ENCODE peak calls at places on chromosomes 4 and X, in nine cellular contexts. P is heart right ventricle; Z is CD8-positive, alpha-beta T cell; F is left ventricle myocardium inferior; V is psoas muscle; H is heart left ventricle; S is endodermal cell; B is NT2/D1; Y is PC-3. D is an unnamed sample. For H3K4me1, the result is how much of the 10 kb centered on the place peaks cover.

GRCh38 chrX:107714196-107714811 is 61.3 kb downstream of the TSC22D3 start:
- DNase-seq in Z (no peak), Y (no peak), F (no peak), P (no peak), S (peak), B (no peak), V (peak), H (no peak), D (peak)

GRCh38 chr4:109506890-109507289 is 53.2 kb upstream of the MCUB start:
- DNase-seq in Y (peak), V (no peak), P (no peak), B (no peak), H (no peak), Z (no peak), F (no peak), S (no peak), D (no peak)

GRCh38 chr4:170854097-170854496 is 764.3 kb upstream of the AADAT start:
- DNase-seq in Y (no peak), S (no peak), B (no peak), H (no peak), F (no peak), P (no peak), V (no peak), Z (no peak), D (no peak)

GRCh38 chr4:77158487-77158861 is 1.5 kb downstream of the CCNG2 start:
- DNase-seq in P (no peak), V (no peak), Z (peak), Y (peak), F (no peak), B (no peak), S (no peak), H (no peak), D (no peak)

GRCh38 chr4:100190643-100191600 is 654 bp upstream of the DDIT4L start:
- DNase-seq in Y (no peak), Z (no peak), F (no peak), P (no peak), S (peak), H (no peak), B (no peak), V (peak), D (peak)

GRCh38 chrX:30892591-30892990 is 3.5 kb upstream of the TAB3 start:
- DNase-seq in Z (no peak), B (no peak), Y (peak), V (no peak), H (no peak), S (no peak), F (no peak), P (no peak), D (no peak)

GRCh38 chr4:55395529-55396304 is at the start of gene TMEM165:
- DNase-seq in Y (peak), Z (peak), B (peak), P (peak), F (peak), S (peak), V (peak), H (peak), D (peak)

GRCh38 chrX:7586126-7586525 is 256.8 kb upstream of the VCX start:
- DNase-seq in F (no peak), B (peak), V (no peak), Z (no peak), Y (peak), S (peak), H (no peak), P (no peak), D (peak)

GRCh38 chr4:37889849-37890500 is 909 bp upstream of the TBC1D1 start:
- DNase-seq in S (peak), V (peak), F (peak), Y (no peak), H (peak), P (peak), B (no peak), Z (no peak), D (no peak)

GRCh38 chr4:168710353-168710946 is 213.6 kb downstream of the PALLD start:
- DNase-seq in S (peak), H (no peak), Y (peak), V (no peak), B (peak), Z (no peak), P (peak), F (no peak), D (peak)

GRCh38 chrX:42751573-42751972 is 26.4 kb downstream of the PPP1R2C start:
- DNase-seq in F (no peak), B (no peak), P (no peak), Z (no peak), V (no peak), S (no peak), H (no peak), Y (no peak), D (no peak)

GRCh38 chr4:8220661-8221446 is 21.8 kb downstream of the SH3TC1 start:
- DNase-seq in Y (no peak), H (no peak), Z (no peak), P (no peak), B (no peak), S (no peak), F (no peak), V (no peak), D (no peak)

GRCh38 chr4:15515106-15515505 is 45.4 kb downstream of the CC2D2A start:
- DNase-seq in Z (no peak), H (no peak), S (no peak), B (no peak), F (no peak), P (no peak), Y (no peak), V (no peak), D (no peak)

GRCh38 chrX:49071877-49072711 is 1.7 kb downstream of the PRAF2 start:
- DNase-seq in P (peak), Y (no peak), Z (no peak), V (peak), S (peak), H (peak), F (peak), B (no peak), D (peak)

GRCh38 chrX:54494166-54494969 is 1.7 kb downstream of the FGD1 start:
- DNase-seq in V (no peak), S (no peak), Y (no peak), B (no peak), H (no peak), Z (no peak), P (no peak), F (no peak), D (no peak)

GRCh38 chrX:39907964-39908616 is 189.7 kb downstream of the BCOR start:
- DNase-seq in F (peak), S (peak), Z (no peak), B (peak), V (peak), P (peak), H (peak), Y (peak), D (peak)

GRCh38 chrX:55149242-55149641 is 60.4 kb downstream of the PAGE2 start:
- DNase-seq in P (no peak), F (no peak), V (no peak), B (no peak), Y (no peak), Z (no peak), H (no peak), S (no peak), D (peak)

GRCh38 chrX:101759000-101759399 is 99.3 kb upstream of the ARMCX2 start:
- DNase-seq in V (peak), H (peak), Y (peak), Z (no peak), P (peak), F (peak), S (peak), B (peak), D (peak)

GRCh38 chr4:151422862-151423261 is 13.9 kb downstream of the FHIP1A start:
- DNase-seq in S (no peak), F (no peak), V (no peak), Z (no peak), Y (no peak), P (no peak), B (no peak), H (no peak), D (no peak)

GRCh38 chrX:47030339-47030738 is 47.9 kb upstream of the RGN start:
- DNase-seq in F (no peak), B (peak), S (no peak), Y (peak), H (peak), P (peak), Z (no peak), V (no peak), D (peak)

GRCh38 chr4:108885211-108885610 is 122.4 kb upstream of the ETNPPL start:
- DNase-seq in Z (no peak), B (no peak), F (no peak), P (no peak), Y (no peak), H (no peak), S (no peak), V (no peak), D (no peak)

GRCh38 chrX:119654112-119654531 is 38.8 kb downstream of the SEPTIN6 start:
- DNase-seq in S (peak), Z (no peak), B (no peak), V (peak), H (peak), Y (no peak), P (peak), F (peak), D (peak)

DNA sequence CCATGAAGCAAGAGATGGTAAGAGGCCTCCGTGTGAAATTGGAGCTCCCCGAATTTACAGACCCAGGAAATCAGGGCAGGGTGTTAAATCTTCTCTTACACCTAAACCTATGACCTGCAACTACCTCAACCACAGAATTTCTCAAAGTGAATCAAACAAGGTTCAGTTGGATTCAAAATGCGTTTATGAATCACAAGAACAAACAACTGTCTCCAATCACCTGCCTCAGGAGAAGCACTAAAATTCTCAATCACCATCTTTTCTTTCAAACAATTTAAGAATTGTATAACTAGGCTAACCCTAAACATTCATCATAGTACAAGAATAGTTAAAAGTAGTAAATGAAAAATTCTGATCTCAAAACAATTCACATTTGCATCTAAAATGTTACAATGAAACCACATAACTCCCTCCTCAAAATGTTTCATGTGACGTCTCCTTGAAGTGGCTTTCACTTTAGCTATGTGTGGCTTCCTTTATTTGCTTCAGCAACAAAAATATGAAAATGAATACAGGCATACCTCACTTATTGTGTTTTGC is 19.2 kb downstream of the PPP3CA start:
- DNase-seq in Y (no peak), V (no peak), P (no peak), B (no peak), H (no peak), Z (no peak), S (no peak), F (no peak), D (no peak)
- H3K4me1 ChIP-seq in Y (under half), V (half or more), P (under half), B (under half), H (under half), Z (under half), S (under half), F (under half), D (under half)

DNA sequence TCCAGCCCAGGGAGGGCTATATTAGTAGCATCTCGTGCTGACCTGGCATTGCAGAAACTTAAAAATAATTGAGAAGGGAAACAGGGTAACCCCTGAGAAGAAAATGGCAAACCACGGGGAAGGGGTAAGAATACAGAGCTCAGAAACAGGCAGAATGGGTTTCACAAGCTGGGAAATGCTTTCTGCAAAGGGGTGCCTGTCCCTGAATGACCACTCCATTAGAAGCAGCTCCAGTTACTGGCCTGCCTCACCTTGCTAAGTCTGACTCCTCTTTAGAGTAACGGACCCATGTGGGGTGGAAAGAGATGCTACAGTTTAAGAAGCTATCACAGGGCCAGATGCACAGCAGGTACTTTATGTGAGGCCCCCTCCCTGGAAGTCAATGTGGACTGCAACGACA is 2.5 kb downstream of the WDR1 start:
- DNase-seq in V (no peak), P (no peak), B (no peak), H (no peak), Z (no peak), Y (no peak), F (no peak), S (no peak), D (no peak)
- H3K4me3 ChIP-seq in V (peak), P (no peak), B (no peak), H (no peak), Z (no peak), Y (no peak), F (peak), S (peak), D (no peak)

GRCh38 chrX:19839770-19840254 is 47.6 kb downstream of the SH3KBP1 start:
- DNase-seq in P (no peak), Y (peak), H (no peak), F (no peak), B (no peak), Z (no peak), V (no peak), S (no peak), D (no peak)
- H3K4me1 ChIP-seq in P (under half), Y (under half), H (under half), F (under half), B (under half), Z (under half), V (under half), S (under half), D (under half)

DNA sequence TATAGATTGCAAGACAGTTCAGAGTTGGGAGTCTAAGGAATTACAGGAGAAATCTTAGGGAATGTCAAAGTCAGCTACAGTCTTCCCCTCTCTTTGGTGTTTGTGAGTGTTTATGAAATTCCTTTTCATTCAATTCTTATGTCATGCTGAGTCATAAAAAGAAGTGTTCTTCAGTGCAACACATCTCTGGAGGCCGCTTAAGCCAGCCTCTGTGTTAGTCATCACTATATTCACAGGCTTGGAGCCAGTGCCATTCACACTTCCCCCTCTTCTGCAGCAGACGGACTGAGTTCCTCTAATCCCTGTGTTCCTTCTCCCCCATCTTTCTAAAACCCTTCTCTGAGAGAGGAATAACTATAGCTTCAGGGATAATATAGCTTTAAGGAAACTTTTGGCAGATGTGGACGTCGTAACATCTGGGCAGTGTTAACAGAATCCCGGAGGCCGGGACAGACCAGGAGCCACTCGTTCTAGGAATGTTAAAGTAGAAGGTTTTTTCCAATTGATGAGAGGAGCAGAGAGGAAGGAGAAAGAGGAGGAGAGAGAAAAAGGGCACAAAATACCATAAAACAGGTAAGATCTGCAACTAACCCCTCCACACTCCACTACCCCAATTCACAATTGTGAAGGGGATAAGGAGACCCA is at the start of gene SRPX2:
- DNase-seq in F (peak), Z (no peak), S (no peak), B (no peak), Y (peak), H (peak), P (peak), V (peak), D (peak)
- H3K4me3 ChIP-seq in F (peak), Z (no peak), S (no peak), B (no peak), Y (peak), H (peak), P (peak), V (peak), D (no peak)

D was measured in cardiac muscle cell.